ENCODE peak calls at places on chromosome 18, in seven cellular contexts. E is fibroblast of the aortic adventitia, D is prostate gland, A is sigmoid colon, I is cardiac muscle cell, P is PC-9, F is BE2C. O is an unnamed sample.

GRCh38 chr18:35143615-35144596 is 96.9 kb upstream of the ZNF397 start:
- DNase-seq in E (peak; percentile 74), D (peak; percentile 38), A (peak; percentile 78), I (peak; percentile 74), P (no peak), F (peak; percentile 51), O (peak; percentile 27)

GRCh38 chr18:51196116-51196810 is 1.2 kb downstream of the MEX3C start:
- DNase-seq in E (peak; percentile 28), D (peak; percentile 32), A (peak; percentile 73), I (peak; percentile 34), P (no peak), F (peak; percentile 8), O (no peak)

GRCh38 chr18:1006965-1007364 is 102.3 kb downstream of the ADCYAP1 start:
- DNase-seq in E (no peak), D (no peak), A (no peak), I (no peak), P (no peak), F (no peak), O (no peak)

GRCh38 chr18:73777356-73778051 is 370.1 kb downstream of the FBXO15 start:
- DNase-seq in E (peak; percentile 23), D (no peak), A (no peak), I (no peak), P (no peak), F (no peak), O (no peak)

GRCh38 chr18:36247036-36247435 is 50.5 kb upstream of the FHOD3 start:
- DNase-seq in E (no peak), D (no peak), A (no peak), I (no peak), P (peak; percentile 42), F (no peak), O (peak; percentile 34)

GRCh38 chr18:76495435-76496199 is 575 bp upstream of the ZNF516 start:
- DNase-seq in E (peak; percentile 51), D (no peak), A (peak; percentile 77), I (peak; percentile 54), P (no peak), F (peak; percentile 49), O (no peak)

GRCh38 chr18:34880882-34881852 is 160.0 kb upstream of the MAPRE2 start:
- DNase-seq in E (peak; percentile 30), D (no peak), A (no peak), I (no peak), P (no peak), F (no peak), O (no peak)

GRCh38 chr18:61635901-61636528 is 256.8 kb downstream of the RNF152 start:
- DNase-seq in E (peak; percentile 75), D (peak; percentile 84), A (peak; percentile 68), I (peak; percentile 78), P (no peak), F (peak; percentile 31), O (no peak)

GRCh38 chr18:79904357-79905147 is 46.9 kb downstream of the SLC66A2 start:
- DNase-seq in E (no peak), D (peak; percentile 46), A (peak; percentile 60), I (no peak), P (no peak), F (no peak), O (no peak)

GRCh38 chr18:43159091-43159490 is 43.6 kb upstream of the RIT2 start:
- DNase-seq in E (peak; percentile 87), D (no peak), A (no peak), I (no peak), P (no peak), F (peak; percentile 33), O (no peak)

GRCh38 chr18:35619941-35620340 is 38.4 kb downstream of the GALNT1 start:
- DNase-seq in E (no peak), D (no peak), A (no peak), I (no peak), P (no peak), F (no peak), O (no peak)

GRCh38 chr18:73842795-73843394 is 304.7 kb downstream of the FBXO15 start:
- DNase-seq in E (peak; percentile 65), D (peak; percentile 35), A (no peak), I (peak; percentile 76), P (no peak), F (peak; percentile 22), O (peak; percentile 33)

GRCh38 chr18:33839452-33840225 is 261.6 kb downstream of the ASXL3 start:
- DNase-seq in E (peak; percentile 57), D (no peak), A (no peak), I (peak; percentile 71), P (no peak), F (peak; percentile 16), O (peak; percentile 43)

GRCh38 chr18:77114564-77115391 is 17.8 kb downstream of the MBP start:
- DNase-seq in E (no peak), D (peak; percentile 93), A (peak; percentile 91), I (no peak), P (no peak), F (no peak), O (peak; percentile 44)

GRCh38 chr18:6396276-6396675 is 18.4 kb downstream of the L3MBTL4 start:
- DNase-seq in E (no peak), D (no peak), A (no peak), I (no peak), P (no peak), F (no peak), O (no peak)

GRCh38 chr18:59467497-59467896 is 108.4 kb upstream of the LMAN1 start:
- DNase-seq in E (no peak), D (no peak), A (no peak), I (no peak), P (no peak), F (no peak), O (no peak)

GRCh38 chr18:36465970-36466369 is 168.5 kb downstream of the FHOD3 start:
- DNase-seq in E (no peak), D (no peak), A (no peak), I (no peak), P (no peak), F (no peak), O (no peak)

GRCh38 chr18:46755315-46756171 is 1.3 kb downstream of the ST8SIA5 start:
- DNase-seq in E (no peak), D (no peak), A (no peak), I (no peak), P (peak; percentile 3), F (no peak), O (no peak)
- H3K4me3 ChIP-seq in E (no peak overlapping the region), D (no peak overlapping the region), A (no peak overlapping the region), I (no peak overlapping the region), P (no peak overlapping the region), F (no peak overlapping the region), O (no peak overlapping the region)

GRCh38 chr18:31206064-31206463 is 43.4 kb upstream of the DSC1 start:
- DNase-seq in E (no peak), D (no peak), A (no peak), I (no peak), P (no peak), F (no peak), O (no peak)

GRCh38 chr18:31209041-31209440 is 46.4 kb upstream of the DSC1 start:
- DNase-seq in E (no peak), D (no peak), A (no peak), I (no peak), P (peak; percentile 73), F (no peak), O (no peak)

GRCh38 chr18:31205273-31205672 is 42.6 kb upstream of the DSC1 start:
- DNase-seq in E (no peak), D (no peak), A (no peak), I (no peak), P (no peak), F (no peak), O (no peak)

GRCh38 chr18:31204833-31205232 is 42.2 kb upstream of the DSC1 start:
- DNase-seq in E (no peak), D (no peak), A (no peak), I (no peak), P (no peak), F (no peak), O (no peak)

DNA sequence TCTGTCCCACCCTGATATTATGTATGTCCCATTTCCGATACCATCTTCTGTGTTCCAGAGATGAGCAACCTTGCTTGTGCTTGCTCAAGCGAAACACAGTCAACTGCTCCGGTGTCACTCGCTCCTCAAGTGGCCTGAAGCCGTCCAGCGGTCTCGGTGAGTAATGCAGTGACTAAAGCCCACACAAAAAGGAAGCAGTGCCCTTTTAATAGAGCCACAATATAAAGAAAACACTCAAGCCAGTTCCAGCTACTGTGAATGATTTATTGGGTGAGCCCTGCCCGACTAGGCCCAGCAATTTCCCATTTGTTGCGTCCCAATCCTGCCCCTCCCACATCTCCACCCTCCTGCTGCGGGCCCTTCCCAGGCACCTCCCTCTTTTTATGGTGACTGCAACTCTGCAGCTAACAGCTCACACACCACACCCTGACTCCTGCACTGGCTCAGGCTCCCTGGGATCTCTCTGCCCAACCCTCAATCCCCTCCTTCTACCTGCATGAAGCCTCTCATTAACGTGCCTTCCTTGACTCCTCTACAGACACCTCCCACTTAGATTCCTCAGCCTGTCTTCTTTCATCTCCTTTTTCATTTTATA is 44.2 kb upstream of the DSC1 start:
- DNase-seq in E (no peak), D (peak; percentile 91), A (no peak), I (no peak), P (peak; percentile 87), F (peak; percentile 7), O (no peak)
- TF ChIP-seq CTCF in E (no peak), D (peak; percentile 58), A (no peak), I (no peak), P (peak; percentile 46), F (no peak), O (no peak)

DNA sequence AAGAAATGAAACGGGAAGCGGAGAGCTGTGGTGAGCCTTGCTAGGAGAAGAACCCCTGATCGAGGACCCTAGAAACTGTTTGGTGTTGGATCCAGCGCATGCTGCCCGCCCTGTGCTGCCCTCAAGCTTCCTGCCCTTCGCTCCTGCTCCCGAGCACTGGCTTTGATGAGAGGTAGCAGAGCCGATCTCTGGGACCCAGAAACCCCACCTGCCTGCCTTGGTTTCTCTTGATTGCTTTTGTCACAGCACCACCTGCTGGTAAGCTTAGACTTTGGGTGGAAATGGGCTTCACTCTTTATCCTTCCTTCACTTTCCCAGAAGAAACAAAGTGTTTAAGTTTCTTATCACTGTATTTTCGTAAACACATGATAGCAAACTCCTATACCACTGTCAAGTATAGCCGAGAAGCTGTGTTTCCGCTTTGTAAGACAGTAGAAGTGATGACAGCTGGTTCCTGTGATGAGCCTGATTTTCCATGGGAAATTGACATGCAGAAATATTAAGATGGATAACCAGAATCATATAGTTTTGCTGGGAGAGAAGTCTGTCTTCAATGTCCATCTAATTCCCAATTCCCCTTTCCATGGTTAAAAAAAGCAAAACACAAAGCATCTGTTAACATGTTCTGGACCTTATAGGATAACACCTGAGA is 267.4 kb downstream of the PHLPP1 start:
- DNase-seq in E (peak; percentile 80), D (peak; percentile 62), A (peak; percentile 79), I (peak; percentile 73), P (no peak), F (peak; percentile 45), O (peak; percentile 7)
- H3K4me3 ChIP-seq in E (peak overlapping the region; percentile 67), D (no peak overlapping the region), A (peak overlapping the region; percentile 21), I (no peak overlapping the region), P (no peak overlapping the region), F (peak overlapping the region; percentile 29), O (no peak overlapping the region)

DNA sequence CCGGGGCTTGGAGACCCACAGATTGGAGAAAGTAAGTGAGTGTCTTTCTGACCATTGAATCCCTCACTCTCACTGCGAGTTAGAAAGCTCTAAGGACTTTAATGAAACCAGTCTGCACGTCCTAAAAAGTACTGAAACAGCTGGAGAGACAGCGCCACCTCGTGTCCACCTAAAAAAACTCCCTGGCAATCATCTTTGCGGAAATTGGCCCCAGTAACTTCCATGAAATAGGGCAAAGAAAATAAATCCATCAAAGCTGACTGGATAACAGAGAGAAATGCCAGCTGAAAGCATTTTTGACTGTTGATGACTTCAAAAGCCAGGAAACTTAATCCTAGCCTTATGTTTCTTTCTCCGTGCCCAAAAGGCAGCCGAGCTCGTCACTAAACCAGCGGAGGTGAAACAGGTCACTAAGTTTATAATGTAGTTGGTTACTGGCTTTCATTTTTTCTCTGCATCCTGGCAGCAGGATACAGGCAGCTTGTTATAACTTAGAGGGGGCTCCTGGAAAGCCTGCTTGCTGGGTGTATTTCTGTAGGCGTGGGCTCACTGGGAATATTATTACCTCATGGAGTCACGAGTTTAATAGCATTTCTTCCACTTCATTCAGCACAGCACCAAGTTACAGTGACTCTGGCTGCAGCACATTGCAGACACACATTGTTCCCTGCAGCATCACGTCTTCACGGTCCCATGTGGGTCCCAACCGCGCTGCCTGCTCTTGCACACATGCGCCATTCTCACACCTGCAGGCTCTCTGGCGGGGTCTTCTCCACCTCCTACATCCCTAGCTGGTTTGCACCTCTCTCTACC is 266.5 kb downstream of the HRH4 start:
- DNase-seq in E (peak; percentile 90), D (peak; percentile 51), A (peak; percentile 75), I (peak; percentile 86), P (peak; percentile 36), F (peak; percentile 48), O (peak; percentile 59)
- TF ChIP-seq CTCF in E (peak; percentile 92), D (peak; percentile 65), A (peak; percentile 82), I (peak; percentile 85), P (peak; percentile 74), F (peak; percentile 78), O (peak; percentile 80)